ENCODE peak calls at places on chromosomes 6 and 20, in eight cellular contexts. One of them, this sample, is unnamed. For H3K27me3, the result is how much of the 10 kb centered on the place peaks cover.

GRCh38 chr20:39849664-39850063 is 839.4 kb downstream of the MAFB start:
- DNase-seq in heart left ventricle: peak
- DNase-seq in adrenal gland: peak
- DNase-seq in hepatocyte: peak
- DNase-seq in IMR-90: peak
- DNase-seq in K562: no peak
- DNase-seq in tibial nerve: peak
- DNase-seq in naive thymus-derived CD4-positive, alpha-beta T cell: no peak
- DNase-seq in this sample: peak

GRCh38 chr20:17357238-17357637 is 130.4 kb downstream of the PCSK2 start:
- DNase-seq in heart left ventricle: no peak
- DNase-seq in adrenal gland: no peak
- DNase-seq in hepatocyte: no peak
- DNase-seq in IMR-90: no peak
- DNase-seq in K562: no peak
- DNase-seq in tibial nerve: no peak
- DNase-seq in naive thymus-derived CD4-positive, alpha-beta T cell: no peak
- DNase-seq in this sample: no peak

GRCh38 chr6:25013249-25013648 is 77.5 kb upstream of the RIPOR2 start:
- DNase-seq in heart left ventricle: no peak
- DNase-seq in adrenal gland: no peak
- DNase-seq in hepatocyte: no peak
- DNase-seq in IMR-90: no peak
- DNase-seq in K562: no peak
- DNase-seq in tibial nerve: no peak
- DNase-seq in naive thymus-derived CD4-positive, alpha-beta T cell: no peak
- DNase-seq in this sample: no peak

GRCh38 chr20:37424062-37424851 is 78.3 kb downstream of the SRC start:
- DNase-seq in heart left ventricle: no peak
- DNase-seq in adrenal gland: no peak
- DNase-seq in hepatocyte: no peak
- DNase-seq in IMR-90: no peak
- DNase-seq in K562: no peak
- DNase-seq in tibial nerve: no peak
- DNase-seq in naive thymus-derived CD4-positive, alpha-beta T cell: no peak
- DNase-seq in this sample: no peak

GRCh38 chr20:41862023-41862422 is 243.8 kb upstream of the CHD6 start:
- DNase-seq in heart left ventricle: no peak
- DNase-seq in adrenal gland: no peak
- DNase-seq in hepatocyte: no peak
- DNase-seq in IMR-90: no peak
- DNase-seq in K562: no peak
- DNase-seq in tibial nerve: no peak
- DNase-seq in naive thymus-derived CD4-positive, alpha-beta T cell: no peak
- DNase-seq in this sample: peak

GRCh38 chr6:157145656-157146285 is 177.5 kb downstream of the TMEM242 start:
- DNase-seq in heart left ventricle: no peak
- DNase-seq in adrenal gland: no peak
- DNase-seq in hepatocyte: peak
- DNase-seq in IMR-90: peak
- DNase-seq in K562: no peak
- DNase-seq in tibial nerve: no peak
- DNase-seq in naive thymus-derived CD4-positive, alpha-beta T cell: no peak
- DNase-seq in this sample: no peak

GRCh38 chr6:132316970-132317369 is 84.3 kb downstream of the MOXD1 start:
- DNase-seq in heart left ventricle: no peak
- DNase-seq in adrenal gland: no peak
- DNase-seq in hepatocyte: no peak
- DNase-seq in IMR-90: no peak
- DNase-seq in K562: no peak
- DNase-seq in tibial nerve: no peak
- DNase-seq in naive thymus-derived CD4-positive, alpha-beta T cell: no peak
- DNase-seq in this sample: no peak

GRCh38 chr6:15148356-15149058 is 97.4 kb upstream of the JARID2 start:
- DNase-seq in heart left ventricle: no peak
- DNase-seq in adrenal gland: no peak
- DNase-seq in hepatocyte: peak
- DNase-seq in IMR-90: peak
- DNase-seq in K562: no peak
- DNase-seq in tibial nerve: no peak
- DNase-seq in naive thymus-derived CD4-positive, alpha-beta T cell: no peak
- DNase-seq in this sample: peak

GRCh38 chr6:89353118-89353556 is 615 bp upstream of the UBE2J1 start:
- DNase-seq in heart left ventricle: no peak
- DNase-seq in adrenal gland: no peak
- DNase-seq in hepatocyte: no peak
- DNase-seq in IMR-90: no peak
- DNase-seq in K562: no peak
- DNase-seq in tibial nerve: no peak
- DNase-seq in naive thymus-derived CD4-positive, alpha-beta T cell: peak
- DNase-seq in this sample: no peak

GRCh38 chr20:35739294-35740163 is 2.5 kb downstream of the RBM39 start:
- DNase-seq in heart left ventricle: no peak
- DNase-seq in adrenal gland: no peak
- DNase-seq in hepatocyte: peak
- DNase-seq in IMR-90: peak
- DNase-seq in K562: no peak
- DNase-seq in tibial nerve: no peak
- DNase-seq in naive thymus-derived CD4-positive, alpha-beta T cell: peak
- DNase-seq in this sample: no peak

GRCh38 chr6:19210849-19211590 is 626.1 kb upstream of the ID4 start:
- DNase-seq in heart left ventricle: peak
- DNase-seq in adrenal gland: no peak
- DNase-seq in hepatocyte: peak
- DNase-seq in IMR-90: no peak
- DNase-seq in K562: peak
- DNase-seq in tibial nerve: no peak
- DNase-seq in naive thymus-derived CD4-positive, alpha-beta T cell: no peak
- DNase-seq in this sample: peak

GRCh38 chr20:4480104-4480503 is 241.6 kb upstream of the PRND start:
- DNase-seq in heart left ventricle: no peak
- DNase-seq in adrenal gland: no peak
- DNase-seq in hepatocyte: no peak
- DNase-seq in IMR-90: no peak
- DNase-seq in K562: no peak
- DNase-seq in tibial nerve: no peak
- DNase-seq in naive thymus-derived CD4-positive, alpha-beta T cell: no peak
- DNase-seq in this sample: no peak

GRCh38 chr6:149190228-149190831 is 127.2 kb upstream of the TAB2 start:
- DNase-seq in heart left ventricle: no peak
- DNase-seq in adrenal gland: peak
- DNase-seq in hepatocyte: no peak
- DNase-seq in IMR-90: peak
- DNase-seq in K562: no peak
- DNase-seq in tibial nerve: peak
- DNase-seq in naive thymus-derived CD4-positive, alpha-beta T cell: peak
- DNase-seq in this sample: peak

GRCh38 chr6:32845381-32845884 is 1.6 kb upstream of the PSMB8 start:
- DNase-seq in heart left ventricle: no peak
- DNase-seq in adrenal gland: peak
- DNase-seq in hepatocyte: no peak
- DNase-seq in IMR-90: no peak
- DNase-seq in K562: no peak
- DNase-seq in tibial nerve: no peak
- DNase-seq in naive thymus-derived CD4-positive, alpha-beta T cell: peak
- DNase-seq in this sample: no peak

GRCh38 chr6:111734068-111734825 is 128.6 kb upstream of the TRAF3IP2 start:
- DNase-seq in heart left ventricle: no peak
- DNase-seq in adrenal gland: no peak
- DNase-seq in hepatocyte: no peak
- DNase-seq in IMR-90: peak
- DNase-seq in K562: no peak
- DNase-seq in tibial nerve: no peak
- DNase-seq in naive thymus-derived CD4-positive, alpha-beta T cell: peak
- DNase-seq in this sample: no peak

GRCh38 chr6:149830731-149831379 is 33.3 kb downstream of the LRP11 start:
- DNase-seq in heart left ventricle: no peak
- DNase-seq in adrenal gland: no peak
- DNase-seq in hepatocyte: no peak
- DNase-seq in IMR-90: peak
- DNase-seq in K562: no peak
- DNase-seq in tibial nerve: no peak
- DNase-seq in naive thymus-derived CD4-positive, alpha-beta T cell: no peak
- DNase-seq in this sample: peak

GRCh38 chr6:153568601-153569000 is 437.5 kb upstream of the RGS17 start:
- DNase-seq in heart left ventricle: no peak
- DNase-seq in adrenal gland: no peak
- DNase-seq in hepatocyte: no peak
- DNase-seq in IMR-90: no peak
- DNase-seq in K562: no peak
- DNase-seq in tibial nerve: no peak
- DNase-seq in naive thymus-derived CD4-positive, alpha-beta T cell: no peak
- DNase-seq in this sample: no peak

GRCh38 chr6:53624491-53624890 is 41.1 kb downstream of the KLHL31 start:
- DNase-seq in heart left ventricle: no peak
- DNase-seq in adrenal gland: no peak
- DNase-seq in hepatocyte: no peak
- DNase-seq in IMR-90: no peak
- DNase-seq in K562: no peak
- DNase-seq in tibial nerve: no peak
- DNase-seq in naive thymus-derived CD4-positive, alpha-beta T cell: no peak
- DNase-seq in this sample: no peak

GRCh38 chr6:50198245-50198644 is 148.5 kb upstream of the DEFB112 start:
- DNase-seq in heart left ventricle: no peak
- DNase-seq in adrenal gland: no peak
- DNase-seq in hepatocyte: no peak
- DNase-seq in IMR-90: no peak
- DNase-seq in K562: no peak
- DNase-seq in tibial nerve: no peak
- DNase-seq in naive thymus-derived CD4-positive, alpha-beta T cell: no peak
- DNase-seq in this sample: no peak

GRCh38 chr20:19288061-19288460 is 75.6 kb downstream of the SLC24A3 start:
- DNase-seq in heart left ventricle: no peak
- DNase-seq in adrenal gland: no peak
- DNase-seq in hepatocyte: no peak
- DNase-seq in IMR-90: no peak
- DNase-seq in K562: no peak
- DNase-seq in tibial nerve: no peak
- DNase-seq in naive thymus-derived CD4-positive, alpha-beta T cell: no peak
- DNase-seq in this sample: no peak

GRCh38 chr6:67630146-67630545 is 1004.9 kb upstream of the ADGRB3 start:
- DNase-seq in heart left ventricle: no peak
- DNase-seq in adrenal gland: no peak
- DNase-seq in hepatocyte: peak
- DNase-seq in IMR-90: peak
- DNase-seq in K562: no peak
- DNase-seq in tibial nerve: no peak
- DNase-seq in naive thymus-derived CD4-positive, alpha-beta T cell: no peak
- DNase-seq in this sample: peak

GRCh38 chr6:24981385-24981758 is 45.6 kb upstream of the RIPOR2 start:
- DNase-seq in heart left ventricle: no peak
- DNase-seq in adrenal gland: no peak
- DNase-seq in hepatocyte: no peak
- DNase-seq in IMR-90: peak
- DNase-seq in K562: no peak
- DNase-seq in tibial nerve: no peak
- DNase-seq in naive thymus-derived CD4-positive, alpha-beta T cell: no peak
- DNase-seq in this sample: no peak

GRCh38 chr6:46491789-46492547 is 719 bp upstream of the RCAN2 start:
- DNase-seq in heart left ventricle: peak
- DNase-seq in adrenal gland: peak
- DNase-seq in hepatocyte: peak
- DNase-seq in IMR-90: peak
- DNase-seq in K562: no peak
- DNase-seq in tibial nerve: peak
- DNase-seq in naive thymus-derived CD4-positive, alpha-beta T cell: no peak
- DNase-seq in this sample: no peak

GRCh38 chr6:30363459-30363858 is 18.5 kb downstream of the RPP21 start:
- DNase-seq in heart left ventricle: no peak
- DNase-seq in adrenal gland: no peak
- DNase-seq in hepatocyte: no peak
- DNase-seq in IMR-90: no peak
- DNase-seq in K562: no peak
- DNase-seq in tibial nerve: no peak
- DNase-seq in naive thymus-derived CD4-positive, alpha-beta T cell: no peak
- DNase-seq in this sample: no peak

GRCh38 chr6:30364591-30364990 is 19.6 kb downstream of the RPP21 start:
- DNase-seq in heart left ventricle: no peak
- DNase-seq in adrenal gland: no peak
- DNase-seq in hepatocyte: no peak
- DNase-seq in IMR-90: no peak
- DNase-seq in K562: no peak
- DNase-seq in tibial nerve: no peak
- DNase-seq in naive thymus-derived CD4-positive, alpha-beta T cell: no peak
- DNase-seq in this sample: no peak

GRCh38 chr6:30359276-30359675 is 14.3 kb downstream of the RPP21 start:
- DNase-seq in heart left ventricle: no peak
- DNase-seq in adrenal gland: no peak
- DNase-seq in hepatocyte: no peak
- DNase-seq in IMR-90: no peak
- DNase-seq in K562: no peak
- DNase-seq in tibial nerve: no peak
- DNase-seq in naive thymus-derived CD4-positive, alpha-beta T cell: no peak
- DNase-seq in this sample: no peak

GRCh38 chr6:30360139-30360538 is 15.2 kb downstream of the RPP21 start:
- DNase-seq in heart left ventricle: no peak
- DNase-seq in adrenal gland: no peak
- DNase-seq in hepatocyte: no peak
- DNase-seq in IMR-90: no peak
- DNase-seq in K562: no peak
- DNase-seq in tibial nerve: no peak
- DNase-seq in naive thymus-derived CD4-positive, alpha-beta T cell: no peak
- DNase-seq in this sample: no peak

GRCh38 chr6:30361661-30362060 is 16.7 kb downstream of the RPP21 start:
- DNase-seq in heart left ventricle: no peak
- DNase-seq in adrenal gland: no peak
- DNase-seq in hepatocyte: no peak
- DNase-seq in IMR-90: no peak
- DNase-seq in K562: no peak
- DNase-seq in tibial nerve: no peak
- DNase-seq in naive thymus-derived CD4-positive, alpha-beta T cell: no peak
- DNase-seq in this sample: no peak
- H3K27me3 ChIP-seq in heart left ventricle: under half
- H3K27me3 ChIP-seq in adrenal gland: under half
- H3K27me3 ChIP-seq in hepatocyte: half or more
- H3K27me3 ChIP-seq in IMR-90: half or more
- H3K27me3 ChIP-seq in K562: under half
- H3K27me3 ChIP-seq in tibial nerve: half or more
- H3K27me3 ChIP-seq in naive thymus-derived CD4-positive, alpha-beta T cell: under half
- H3K27me3 ChIP-seq in this sample: under half

GRCh38 chr20:61262514-61262913 is 10.5 kb downstream of the CDH4 start:
- DNase-seq in heart left ventricle: no peak
- DNase-seq in adrenal gland: no peak
- DNase-seq in hepatocyte: no peak
- DNase-seq in IMR-90: no peak
- DNase-seq in K562: no peak
- DNase-seq in tibial nerve: no peak
- DNase-seq in naive thymus-derived CD4-positive, alpha-beta T cell: no peak
- DNase-seq in this sample: no peak
- H3K27me3 ChIP-seq in heart left ventricle: under half
- H3K27me3 ChIP-seq in adrenal gland: under half
- H3K27me3 ChIP-seq in hepatocyte: half or more
- H3K27me3 ChIP-seq in IMR-90: under half
- H3K27me3 ChIP-seq in K562: under half
- H3K27me3 ChIP-seq in tibial nerve: under half
- H3K27me3 ChIP-seq in naive thymus-derived CD4-positive, alpha-beta T cell: under half
- H3K27me3 ChIP-seq in this sample: under half

GRCh38 chr20:61223121-61223520 is 28.9 kb upstream of the CDH4 start:
- DNase-seq in heart left ventricle: no peak
- DNase-seq in adrenal gland: no peak
- DNase-seq in hepatocyte: no peak
- DNase-seq in IMR-90: no peak
- DNase-seq in K562: no peak
- DNase-seq in tibial nerve: no peak
- DNase-seq in naive thymus-derived CD4-positive, alpha-beta T cell: no peak
- DNase-seq in this sample: no peak
- H3K27me3 ChIP-seq in heart left ventricle: under half
- H3K27me3 ChIP-seq in adrenal gland: under half
- H3K27me3 ChIP-seq in hepatocyte: under half
- H3K27me3 ChIP-seq in IMR-90: under half
- H3K27me3 ChIP-seq in K562: under half
- H3K27me3 ChIP-seq in tibial nerve: under half
- H3K27me3 ChIP-seq in naive thymus-derived CD4-positive, alpha-beta T cell: under half
- H3K27me3 ChIP-seq in this sample: under half

GRCh38 chr6:7544597-7544996 is 3.1 kb downstream of the DSP start:
- DNase-seq in heart left ventricle: no peak
- DNase-seq in adrenal gland: no peak
- DNase-seq in hepatocyte: no peak
- DNase-seq in IMR-90: no peak
- DNase-seq in K562: no peak
- DNase-seq in tibial nerve: no peak
- DNase-seq in naive thymus-derived CD4-positive, alpha-beta T cell: no peak
- DNase-seq in this sample: no peak
- H3K27me3 ChIP-seq in heart left ventricle: under half
- H3K27me3 ChIP-seq in adrenal gland: under half
- H3K27me3 ChIP-seq in hepatocyte: under half
- H3K27me3 ChIP-seq in IMR-90: under half
- H3K27me3 ChIP-seq in K562: half or more
- H3K27me3 ChIP-seq in tibial nerve: half or more
- H3K27me3 ChIP-seq in naive thymus-derived CD4-positive, alpha-beta T cell: under half
- H3K27me3 ChIP-seq in this sample: under half

This sample was measured in SJCRH30.